ENCODE peak calls at places on chromosomes 3 and 15, in nine cellular contexts. One of them, this sample, is unnamed.

GRCh38 chr3:141231101-141231922 is at the start of gene PXYLP1:
- DNase-seq in K562: peak
- DNase-seq in Calu3: peak
- DNase-seq in A549: peak
- DNase-seq in endothelial cell: peak
- DNase-seq in psoas muscle: peak
- DNase-seq in neural crest cell: peak
- DNase-seq in HepG2: peak
- DNase-seq in body of pancreas: peak
- DNase-seq in this sample: peak

GRCh38 chr3:172208586-172209332 is 169.4 kb downstream of the FNDC3B start:
- DNase-seq in psoas muscle: peak
- DNase-seq in K562: no peak
- DNase-seq in HepG2: no peak
- DNase-seq in Calu3: no peak
- DNase-seq in endothelial cell: no peak
- DNase-seq in neural crest cell: no peak
- DNase-seq in A549: no peak
- DNase-seq in body of pancreas: no peak
- DNase-seq in this sample: peak

GRCh38 chr3:151976211-151977050 is 103.0 kb downstream of the SUCNR1 start:
- DNase-seq in psoas muscle: no peak
- DNase-seq in Calu3: peak
- DNase-seq in neural crest cell: no peak
- DNase-seq in A549: peak
- DNase-seq in body of pancreas: no peak
- DNase-seq in K562: no peak
- DNase-seq in HepG2: peak
- DNase-seq in endothelial cell: no peak
- DNase-seq in this sample: no peak

GRCh38 chr3:119613201-119613600 is 15.5 kb downstream of the PLA1A start:
- DNase-seq in endothelial cell: no peak
- DNase-seq in neural crest cell: no peak
- DNase-seq in K562: no peak
- DNase-seq in psoas muscle: no peak
- DNase-seq in Calu3: no peak
- DNase-seq in body of pancreas: no peak
- DNase-seq in HepG2: no peak
- DNase-seq in A549: no peak
- DNase-seq in this sample: no peak

GRCh38 chr15:38613085-38613484 is 48.5 kb upstream of the RASGRP1 start:
- DNase-seq in neural crest cell: no peak
- DNase-seq in HepG2: no peak
- DNase-seq in body of pancreas: no peak
- DNase-seq in A549: no peak
- DNase-seq in Calu3: no peak
- DNase-seq in psoas muscle: no peak
- DNase-seq in endothelial cell: no peak
- DNase-seq in K562: no peak
- DNase-seq in this sample: no peak

GRCh38 chr3:195543642-195544536 is 764 bp upstream of the PPP1R2 start:
- DNase-seq in neural crest cell: no peak
- DNase-seq in K562: peak
- DNase-seq in body of pancreas: no peak
- DNase-seq in A549: no peak
- DNase-seq in psoas muscle: peak
- DNase-seq in Calu3: no peak
- DNase-seq in HepG2: peak
- DNase-seq in endothelial cell: peak
- DNase-seq in this sample: no peak

GRCh38 chr3:123576119-123576518 is 8.7 kb downstream of the HACD2 start:
- DNase-seq in K562: no peak
- DNase-seq in HepG2: no peak
- DNase-seq in body of pancreas: no peak
- DNase-seq in endothelial cell: no peak
- DNase-seq in psoas muscle: no peak
- DNase-seq in neural crest cell: no peak
- DNase-seq in A549: no peak
- DNase-seq in Calu3: no peak
- DNase-seq in this sample: no peak

GRCh38 chr15:63698731-63699130 is 101.5 kb downstream of the FBXL22 start:
- DNase-seq in body of pancreas: no peak
- DNase-seq in endothelial cell: no peak
- DNase-seq in psoas muscle: no peak
- DNase-seq in A549: no peak
- DNase-seq in K562: no peak
- DNase-seq in neural crest cell: no peak
- DNase-seq in Calu3: no peak
- DNase-seq in HepG2: no peak
- DNase-seq in this sample: no peak

GRCh38 chr3:119497824-119498187 is 541 bp upstream of the TIMMDC1 start:
- DNase-seq in HepG2: peak
- DNase-seq in neural crest cell: peak
- DNase-seq in endothelial cell: peak
- DNase-seq in body of pancreas: peak
- DNase-seq in psoas muscle: peak
- DNase-seq in Calu3: no peak
- DNase-seq in A549: peak
- DNase-seq in K562: no peak
- DNase-seq in this sample: no peak

GRCh38 chr15:88388702-88389101 is 78.5 kb downstream of the MRPL46 start:
- DNase-seq in Calu3: no peak
- DNase-seq in HepG2: peak
- DNase-seq in endothelial cell: no peak
- DNase-seq in body of pancreas: no peak
- DNase-seq in K562: no peak
- DNase-seq in A549: peak
- DNase-seq in neural crest cell: no peak
- DNase-seq in psoas muscle: no peak
- DNase-seq in this sample: no peak

GRCh38 chr15:40137907-40138570 is 22.8 kb upstream of the BUB1B start:
- DNase-seq in Calu3: no peak
- DNase-seq in neural crest cell: no peak
- DNase-seq in psoas muscle: no peak
- DNase-seq in endothelial cell: no peak
- DNase-seq in A549: no peak
- DNase-seq in HepG2: no peak
- DNase-seq in K562: no peak
- DNase-seq in body of pancreas: no peak
- DNase-seq in this sample: no peak

GRCh38 chr3:123447416-123447748 is 1.5 kb downstream of the ADCY5 start:
- DNase-seq in HepG2: no peak
- DNase-seq in A549: no peak
- DNase-seq in K562: no peak
- DNase-seq in Calu3: no peak
- DNase-seq in psoas muscle: no peak
- DNase-seq in body of pancreas: no peak
- DNase-seq in neural crest cell: no peak
- DNase-seq in endothelial cell: no peak
- DNase-seq in this sample: no peak

DNA sequence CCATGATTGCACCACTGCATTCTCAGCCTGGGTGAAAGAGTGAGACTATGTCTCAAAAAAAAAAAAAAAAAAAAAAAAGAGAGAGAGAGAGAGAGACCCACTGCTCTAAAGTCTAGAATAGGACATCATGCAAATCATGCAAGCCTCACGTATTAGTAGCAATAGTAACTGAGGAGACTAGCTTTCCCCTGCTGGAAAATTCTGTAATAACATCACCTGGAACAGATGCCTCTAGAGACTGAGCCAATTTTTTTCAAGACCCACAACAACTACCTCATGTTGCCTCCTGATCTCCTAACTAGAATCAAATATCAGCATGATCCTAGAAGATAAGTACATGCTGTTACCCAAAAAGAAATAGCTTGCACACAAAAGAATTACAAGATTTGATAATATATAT is 461.9 kb downstream of the AGBL1 start:
- DNase-seq in K562: no peak
- DNase-seq in endothelial cell: no peak
- DNase-seq in Calu3: no peak
- DNase-seq in A549: no peak
- DNase-seq in body of pancreas: no peak
- DNase-seq in psoas muscle: no peak
- DNase-seq in HepG2: no peak
- DNase-seq in neural crest cell: no peak
- DNase-seq in this sample: no peak
- TF ChIP-seq CTCF in K562: no peak
- TF ChIP-seq CTCF in endothelial cell: no peak
- TF ChIP-seq CTCF in Calu3: no peak
- TF ChIP-seq CTCF in A549: no peak
- TF ChIP-seq CTCF in body of pancreas: no peak
- TF ChIP-seq CTCF in psoas muscle: no peak
- TF ChIP-seq CTCF in HepG2: no peak
- TF ChIP-seq CTCF in neural crest cell: no peak
- TF ChIP-seq CTCF in this sample: no peak

GRCh38 chr3:435969-436492 is 239.5 kb downstream of the CHL1 start:
- DNase-seq in K562: no peak
- DNase-seq in body of pancreas: no peak
- DNase-seq in HepG2: no peak
- DNase-seq in endothelial cell: no peak
- DNase-seq in Calu3: no peak
- DNase-seq in A549: no peak
- DNase-seq in neural crest cell: no peak
- DNase-seq in psoas muscle: no peak
- DNase-seq in this sample: no peak
- TF ChIP-seq CTCF in K562: no peak
- TF ChIP-seq CTCF in body of pancreas: no peak
- TF ChIP-seq CTCF in HepG2: no peak
- TF ChIP-seq CTCF in endothelial cell: no peak
- TF ChIP-seq CTCF in Calu3: no peak
- TF ChIP-seq CTCF in A549: no peak
- TF ChIP-seq CTCF in neural crest cell: no peak
- TF ChIP-seq CTCF in psoas muscle: no peak
- TF ChIP-seq CTCF in this sample: no peak

DNA sequence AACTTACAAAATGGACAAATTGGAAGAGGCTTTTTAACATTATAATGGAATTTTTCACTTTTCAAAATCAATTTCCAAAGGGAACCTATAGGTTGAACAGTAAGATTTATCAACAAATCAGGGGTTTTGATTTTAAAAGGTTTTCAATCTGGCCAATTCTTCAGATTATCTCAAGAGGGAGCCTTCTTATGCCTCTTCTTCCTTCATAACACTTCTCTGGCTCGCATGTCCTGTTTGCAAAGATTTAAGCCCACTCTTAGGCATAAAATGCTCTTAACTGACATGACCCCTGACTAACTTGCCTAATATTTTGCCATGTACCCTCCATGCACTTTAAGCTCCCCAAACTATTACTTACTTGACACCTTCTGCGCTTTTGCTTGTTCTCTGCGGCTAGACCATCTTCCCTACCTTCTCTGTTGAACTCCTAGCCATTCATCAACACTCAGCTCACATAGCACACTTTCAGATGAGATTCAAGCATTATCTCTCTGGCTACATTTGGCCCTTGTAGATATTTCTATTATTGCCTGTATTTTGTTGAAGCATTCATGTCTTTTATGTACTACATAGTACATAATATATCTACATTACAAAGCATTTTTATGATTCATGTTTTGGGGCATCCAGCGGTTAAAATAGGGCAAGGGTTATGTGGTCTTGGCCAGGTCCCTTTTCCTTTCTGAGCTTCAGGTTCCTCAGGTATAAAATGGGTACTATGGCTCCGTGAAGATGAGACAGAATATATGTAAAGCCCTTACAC is 1.0 kb upstream of the ARIH1 start:
- DNase-seq in neural crest cell: no peak
- DNase-seq in Calu3: no peak
- DNase-seq in A549: peak
- DNase-seq in body of pancreas: no peak
- DNase-seq in K562: no peak
- DNase-seq in HepG2: no peak
- DNase-seq in endothelial cell: no peak
- DNase-seq in psoas muscle: no peak
- DNase-seq in this sample: no peak
- TF ChIP-seq CTCF in neural crest cell: peak
- TF ChIP-seq CTCF in Calu3: no peak
- TF ChIP-seq CTCF in A549: no peak
- TF ChIP-seq CTCF in body of pancreas: no peak
- TF ChIP-seq CTCF in K562: no peak
- TF ChIP-seq CTCF in HepG2: no peak
- TF ChIP-seq CTCF in endothelial cell: no peak
- TF ChIP-seq CTCF in psoas muscle: peak
- TF ChIP-seq CTCF in this sample: no peak

DNA sequence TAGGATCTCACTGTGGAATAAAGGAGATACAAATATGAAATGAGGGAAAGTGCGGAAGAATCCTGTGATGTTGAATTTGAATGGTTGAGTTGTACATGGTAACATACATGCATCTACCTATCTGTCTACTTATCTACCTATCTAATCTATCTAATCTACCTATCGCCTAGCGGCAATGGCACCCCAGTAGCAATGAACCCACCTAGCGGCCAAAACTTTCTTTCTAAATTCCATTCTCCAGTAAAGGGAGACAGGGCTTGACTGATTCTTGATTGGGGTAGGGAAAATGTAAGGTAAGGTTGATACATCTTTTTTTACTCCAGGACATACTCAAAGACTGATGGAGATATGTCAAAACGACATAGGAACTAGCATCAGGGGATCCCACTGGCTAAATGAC is 345.0 kb downstream of the FHIT start:
- DNase-seq in Calu3: no peak
- DNase-seq in A549: no peak
- DNase-seq in psoas muscle: no peak
- DNase-seq in body of pancreas: no peak
- DNase-seq in HepG2: no peak
- DNase-seq in K562: peak
- DNase-seq in neural crest cell: no peak
- DNase-seq in endothelial cell: no peak
- DNase-seq in this sample: no peak
- TF ChIP-seq CTCF in Calu3: no peak
- TF ChIP-seq CTCF in A549: no peak
- TF ChIP-seq CTCF in psoas muscle: no peak
- TF ChIP-seq CTCF in body of pancreas: no peak
- TF ChIP-seq CTCF in HepG2: no peak
- TF ChIP-seq CTCF in K562: no peak
- TF ChIP-seq CTCF in neural crest cell: no peak
- TF ChIP-seq CTCF in endothelial cell: no peak
- TF ChIP-seq CTCF in this sample: no peak

This sample was measured in gastrocnemius medialis.